ENCODE peak calls at places on chromosomes 6 and 20, in four cellular contexts. E is esophagus squamous epithelium, L is Peyer's patch, V is stomach. Q is an unnamed sample. For H3K36me3, the result is how much of the 10 kb centered on the place peaks cover.

GRCh38 chr20:24969203-24970029 is 20.3 kb downstream of the CST7 start:
- DNase-seq in E (no peak), L (no peak), V (no peak), Q (peak)

GRCh38 chr20:15362849-15363248 is 1025.4 kb upstream of the FLRT3 start:
- DNase-seq in E (no peak), V (no peak), L (no peak), Q (no peak)

GRCh38 chr6:101011165-101011564 is 130.0 kb upstream of the ASCC3 start:
- DNase-seq in L (peak), V (no peak), E (no peak), Q (no peak)

GRCh38 chr6:186221-186965 is 105.9 kb upstream of the DUSP22 start:
- DNase-seq in V (peak), L (no peak), E (no peak), Q (peak)

GRCh38 chr6:54244430-54244829 is 63.8 kb upstream of the TINAG start:
- DNase-seq in V (no peak), L (no peak), E (no peak), Q (no peak)

GRCh38 chr20:44211177-44212039 is 837 bp upstream of the OSER1 start:
- DNase-seq in E (no peak), L (no peak), V (no peak), Q (peak)

GRCh38 chr6:129672883-129673631 is 36.9 kb downstream of the ARHGAP18 start:
- DNase-seq in V (no peak), E (no peak), L (no peak), Q (no peak)

GRCh38 chr6:149831380-149831820 is 32.8 kb downstream of the LRP11 start:
- DNase-seq in V (no peak), E (no peak), L (no peak), Q (no peak)

GRCh38 chr6:162907876-162908481 is 180.2 kb downstream of the PACRG start:
- DNase-seq in L (no peak), V (no peak), E (no peak), Q (no peak)

GRCh38 chr20:54212871-54213270 is 5.0 kb downstream of the PFDN4 start:
- DNase-seq in E (no peak), V (no peak), L (no peak), Q (no peak)

GRCh38 chr20:54217762-54218161 is 9.9 kb downstream of the PFDN4 start:
- DNase-seq in E (no peak), V (no peak), L (no peak), Q (no peak)

GRCh38 chr20:54215157-54215789 is 7.4 kb downstream of the PFDN4 start:
- DNase-seq in L (no peak), E (no peak), V (no peak), Q (no peak)

GRCh38 chr20:54212226-54212625 is 4.3 kb downstream of the PFDN4 start:
- DNase-seq in E (no peak), L (no peak), V (no peak), Q (no peak)

DNA sequence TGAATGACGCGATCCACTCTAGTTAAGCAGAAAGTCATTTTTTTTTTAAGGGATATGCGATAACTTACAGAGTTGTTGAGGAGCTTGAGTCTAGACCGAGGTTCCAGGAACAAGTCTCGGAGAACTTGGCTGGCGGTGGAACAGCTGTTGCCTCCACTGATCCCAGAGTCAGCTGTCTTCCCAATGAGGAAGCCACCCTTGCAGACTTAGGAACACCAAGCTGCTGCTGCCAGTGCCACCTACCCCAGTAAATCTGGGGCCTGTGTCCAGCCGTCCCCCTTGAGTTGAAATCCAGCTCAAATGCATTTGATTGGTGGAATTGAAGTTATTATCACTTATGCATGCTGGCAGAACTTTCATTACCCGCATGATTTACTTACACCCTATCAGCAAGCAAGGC is 6.7 kb downstream of the PFDN4 start:
- DNase-seq in L (no peak), E (no peak), V (no peak), Q (no peak)
- H3K36me3 ChIP-seq in L (under half), E (under half), V (under half), Q (under half)

DNA sequence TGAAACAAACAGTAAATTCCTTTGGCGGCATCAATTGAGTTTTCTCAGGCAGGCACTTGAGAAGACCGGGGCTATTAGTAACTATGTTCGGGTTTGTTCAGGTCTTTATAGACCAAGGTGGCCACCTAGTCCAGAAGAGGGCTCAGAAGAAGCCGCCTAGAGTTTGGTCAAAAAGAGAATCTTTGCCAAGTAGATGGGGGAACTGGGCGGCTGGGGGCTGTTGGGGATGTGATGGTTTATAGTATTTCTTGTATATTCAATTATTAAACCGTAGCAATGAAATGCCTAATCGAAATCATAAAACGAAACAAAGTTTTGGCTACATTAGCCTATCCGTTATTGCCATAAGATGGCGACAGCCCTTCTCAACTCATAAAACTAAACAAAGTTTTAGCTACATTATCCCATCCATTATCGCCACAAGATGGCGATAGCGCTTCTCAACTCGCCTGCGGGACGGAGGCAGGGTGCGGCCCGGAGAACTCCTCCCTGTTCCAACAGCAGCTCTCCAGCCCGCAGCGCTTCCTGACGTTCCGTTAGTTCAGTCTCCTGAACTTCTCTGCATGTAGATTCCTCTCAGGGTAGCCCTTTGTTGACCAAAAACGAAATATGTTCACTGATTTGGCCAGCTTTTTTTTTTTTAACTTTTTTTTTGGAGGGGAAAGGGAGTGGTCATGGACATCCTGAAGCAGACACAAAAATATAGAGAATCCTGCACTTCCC is 120.5 kb upstream of the PRSS16 start:
- DNase-seq in V (peak), L (peak), E (peak), Q (peak)
- TF ChIP-seq POLR2A in V (no peak), L (no peak), E (no peak), Q (no peak)

GRCh38 chr6:89862281-89862680 is 32.0 kb upstream of the GJA10 start:
- DNase-seq in E (no peak), V (no peak), L (no peak), Q (no peak)
- H3K36me3 ChIP-seq in E (under half), V (half or more), L (under half), Q (under half)

DNA sequence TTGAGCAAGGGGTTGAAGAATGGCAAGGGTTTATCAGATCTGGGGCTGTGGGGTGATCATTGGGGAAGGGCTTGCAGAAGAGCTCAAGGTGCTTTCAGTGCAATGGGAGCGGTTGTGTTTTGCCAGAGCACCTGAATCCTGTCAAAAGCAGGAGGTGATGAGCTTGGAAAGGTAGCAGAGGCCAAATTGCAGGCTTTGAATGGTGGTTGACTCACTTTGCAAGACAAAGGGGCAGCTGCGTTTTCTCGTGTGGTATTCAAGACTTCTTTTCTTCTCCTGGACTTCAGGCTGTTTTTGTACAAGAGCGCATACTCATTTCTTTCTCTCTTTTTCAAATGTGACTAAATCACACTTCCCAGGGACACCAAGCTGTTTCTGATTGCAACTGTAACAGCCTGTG is 32.3 kb downstream of the GHRH start:
- DNase-seq in L (peak), E (no peak), V (no peak), Q (no peak)
- TF ChIP-seq POLR2A in L (no peak), E (no peak), V (no peak), Q (no peak)

GRCh38 chr6:158047120-158047518 is 65.5 kb downstream of the SYNJ2 start:
- DNase-seq in L (peak), V (no peak), E (no peak), Q (no peak)

GRCh38 chr6:158047563-158048323 is 66.1 kb downstream of the SYNJ2 start:
- DNase-seq in L (no peak), E (no peak), V (no peak), Q (no peak)

GRCh38 chr6:158049055-158050028 is 67.7 kb downstream of the SYNJ2 start:
- DNase-seq in E (no peak), V (no peak), L (no peak), Q (peak)

GRCh38 chr6:158050107-158050735 is 68.6 kb downstream of the SYNJ2 start:
- DNase-seq in V (no peak), E (no peak), L (no peak), Q (peak)

DNA sequence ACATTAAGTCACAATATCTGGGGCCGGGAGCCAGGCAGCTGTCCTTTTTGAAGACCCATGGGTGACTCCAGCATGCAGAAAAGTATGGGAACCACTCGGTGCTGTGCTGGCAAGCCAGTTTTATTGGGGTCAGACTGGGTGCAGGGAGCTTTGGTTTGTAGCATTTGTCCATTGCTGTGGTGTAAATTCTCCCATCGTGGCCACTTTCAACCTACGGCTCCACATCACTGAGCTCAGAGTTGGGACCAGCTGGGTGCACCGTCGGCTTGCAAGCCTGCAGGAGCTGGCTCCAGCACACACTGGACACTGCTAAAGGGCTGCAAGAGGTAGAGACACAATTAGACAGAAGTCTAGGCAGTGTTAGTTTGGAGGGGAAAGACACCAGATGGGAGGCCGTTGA is 66.9 kb downstream of the SYNJ2 start:
- DNase-seq in E (no peak), V (no peak), L (no peak), Q (no peak)
- H3K36me3 ChIP-seq in E (under half), V (under half), L (under half), Q (under half)

GRCh38 chr20:63624486-63624885 is 2.4 kb downstream of the GMEB2 start:
- DNase-seq in V (no peak), L (no peak), E (no peak), Q (no peak)

GRCh38 chr20:63626424-63627128 is at the start of gene GMEB2:
- DNase-seq in L (peak), E (no peak), V (peak), Q (peak)

GRCh38 chr20:63627129-63627699 is 313 bp upstream of the GMEB2 start:
- DNase-seq in E (peak), V (peak), L (peak), Q (peak)

GRCh38 chr20:63627700-63628245 is 872 bp upstream of the GMEB2 start:
- DNase-seq in L (no peak), V (no peak), E (no peak), Q (no peak)

GRCh38 chr20:63625771-63626423 is 1.0 kb downstream of the GMEB2 start:
- DNase-seq in V (no peak), L (no peak), E (no peak), Q (no peak)
- TF ChIP-seq POLR2A in V (no peak), L (no peak), E (no peak), Q (no peak)

Q was measured in sigmoid colon.